ENCODE peak calls at places on chromosomes 3 and 15, in four cellular contexts. N is breast epithelium; P is CD8-positive, alpha-beta memory T cell; U is HCT116. Y is an unnamed sample.

GRCh38 chr3:24363242-24363641 is 131.4 kb downstream of the THRB start:
- DNase-seq in N (no peak), P (no peak), U (no peak), Y (no peak)

GRCh38 chr3:41158947-41159346 is 40.4 kb upstream of the CTNNB1 start:
- DNase-seq in N (no peak), P (no peak), U (no peak), Y (no peak)

GRCh38 chr3:105807701-105808100 is 61.1 kb downstream of the CBLB start:
- DNase-seq in N (no peak), P (no peak), U (no peak), Y (no peak)

GRCh38 chr3:120468635-120469295 is 18.0 kb upstream of the FSTL1 start:
- DNase-seq in N (no peak), P (no peak), U (no peak), Y (no peak)

GRCh38 chr3:133991209-133991608 is 38.5 kb downstream of the SLCO2A1 start:
- DNase-seq in N (no peak), P (no peak), U (no peak), Y (no peak)

GRCh38 chr3:64344721-64345207 is 119.5 kb upstream of the PRICKLE2 start:
- DNase-seq in N (no peak), P (no peak), U (no peak), Y (no peak)

GRCh38 chr3:45165497-45166282 is 19.5 kb upstream of the CDCP1 start:
- DNase-seq in N (no peak), P (no peak), U (no peak), Y (no peak)

GRCh38 chr3:7953449-7954015 is 548.1 kb upstream of the LMCD1 start:
- DNase-seq in N (no peak), P (no peak), U (no peak), Y (no peak)

GRCh38 chr3:139655880-139656279 is 21.9 kb downstream of the NMNAT3 start:
- DNase-seq in N (no peak), P (no peak), U (no peak), Y (no peak)

GRCh38 chr15:92883643-92884458 is 16.3 kb upstream of the CHD2 start:
- DNase-seq in N (no peak), P (peak; percentile 84), U (no peak), Y (peak; percentile 81)

GRCh38 chr3:139309046-139309660 is 34.7 kb upstream of the MRPS22 start:
- DNase-seq in N (no peak), P (no peak), U (no peak), Y (no peak)

GRCh38 chr3:118208642-118209041 is 826.0 kb downstream of the IGSF11 start:
- DNase-seq in N (no peak), P (no peak), U (no peak), Y (no peak)

GRCh38 chr3:118213892-118214291 is 820.8 kb downstream of the IGSF11 start:
- DNase-seq in N (no peak), P (no peak), U (no peak), Y (no peak)
- H3K9me3 ChIP-seq in N (no peaks in the 10 kb centered on the region), P (no peaks in the 10 kb centered on the region), U (no peaks in the 10 kb centered on the region), Y (no peaks in the 10 kb centered on the region)

DNA sequence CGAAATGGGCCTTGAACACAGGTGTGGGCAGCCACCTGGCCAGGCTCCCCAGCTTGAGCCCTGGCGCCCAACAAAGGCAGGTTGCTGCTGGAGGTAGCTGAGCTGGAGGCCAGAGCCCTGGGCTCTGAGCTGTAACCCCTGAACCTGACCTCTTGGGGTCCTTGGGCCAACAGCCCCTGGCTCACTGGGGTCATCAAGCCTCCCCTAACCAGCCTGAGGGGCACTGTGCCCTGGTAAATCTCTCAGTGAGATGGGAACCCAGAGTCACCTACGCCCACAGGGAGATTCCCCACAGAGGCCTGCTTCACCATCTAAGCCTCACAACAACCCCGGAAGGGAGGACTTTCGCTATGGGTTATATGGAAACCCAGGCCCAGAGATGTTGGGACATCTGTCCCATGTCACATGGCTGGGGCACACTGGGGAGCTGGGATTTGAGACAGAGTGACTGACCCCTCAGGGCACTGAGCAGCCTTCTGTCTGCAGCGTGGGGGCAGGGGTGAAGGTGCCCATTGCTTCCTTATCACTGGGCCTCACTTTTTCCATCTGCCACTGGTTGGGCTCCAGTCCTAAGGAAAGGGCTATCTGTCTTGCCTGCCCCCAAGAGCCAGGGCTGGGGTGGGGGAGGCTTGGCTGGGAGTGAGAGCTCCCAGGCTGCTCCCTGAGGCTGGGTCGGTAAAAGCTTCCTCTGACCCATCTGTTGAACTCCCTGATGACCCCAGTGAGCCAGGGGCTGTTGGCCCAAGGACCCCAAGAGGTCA is 59.1 kb downstream of the IQSEC1 start:
- DNase-seq in N (peak; percentile 42), P (peak; percentile 32), U (no peak), Y (peak; percentile 50)
- H3K27ac ChIP-seq in N (peak overlapping the region; percentile 83), P (peak overlapping the region; percentile 95), U (no peak overlapping the region), Y (peak overlapping the region; percentile 99)

GRCh38 chr3:16079519-16079918 is 95.0 kb upstream of the GALNT15 start:
- DNase-seq in N (no peak), P (no peak), U (no peak), Y (no peak)
- H3K4me1 ChIP-seq in N (no peaks in the 10 kb centered on the region), P (no peaks in the 10 kb centered on the region), U (no peaks in the 10 kb centered on the region), Y (no peaks in the 10 kb centered on the region)

GRCh38 chr3:26091096-26091495 is 301.2 kb downstream of the OXSM start:
- DNase-seq in N (no peak), P (no peak), U (no peak), Y (no peak)
- H3K9me3 ChIP-seq in N (peaks cover 18% of the 10 kb centered on the region), P (no peaks in the 10 kb centered on the region), U (no peaks in the 10 kb centered on the region), Y (no peaks in the 10 kb centered on the region)

GRCh38 chr3:124972457-124972856 is 37.9 kb upstream of the MUC13 start:
- DNase-seq in N (no peak), P (no peak), U (no peak), Y (no peak)
- H3K27ac ChIP-seq in N (no peak overlapping the region), P (no peak overlapping the region), U (no peak overlapping the region), Y (no peak overlapping the region)

DNA sequence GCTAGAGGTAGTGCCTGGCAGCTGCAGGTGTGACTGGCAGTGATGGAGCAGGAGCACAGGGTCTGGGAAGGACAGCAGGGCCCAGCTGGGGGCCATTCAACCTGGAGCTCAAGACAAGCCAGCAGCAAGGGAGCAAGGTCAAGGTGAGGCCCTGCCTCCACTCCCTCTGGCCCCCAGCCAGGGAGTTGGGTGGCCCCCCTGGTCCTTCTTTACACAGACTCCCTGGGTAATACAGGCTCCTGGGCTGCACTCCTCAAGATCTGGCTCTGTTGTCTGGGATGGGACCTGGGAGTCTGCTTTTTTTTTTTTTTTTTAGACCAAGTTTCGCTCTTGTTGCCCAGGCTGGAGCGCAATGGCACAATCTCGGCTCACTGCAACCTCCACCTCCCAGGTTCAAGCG is 14.5 kb downstream of the GNAI2 start:
- DNase-seq in N (no peak), P (no peak), U (no peak), Y (no peak)
- H3K4me1 ChIP-seq in N (peaks cover 20% of the 10 kb centered on the region), P (peaks cover 70% of the 10 kb centered on the region), U (peaks cover 28% of the 10 kb centered on the region), Y (peaks cover 65% of the 10 kb centered on the region)

Y was measured in CD4-positive, alpha-beta memory T cell.